ENCODE peak calls at places on chromosome 14, in ten cellular contexts. O is HEK293T, Z is cerebellum, U is A172, C is heart left ventricle, A is NB4, B is psoas muscle, R is NCI-H2171 treated with DMSO at 0.1 percent for 48 hours, T is Calu3, N is AG10803. I is an unnamed sample.

GRCh38 chr14:99512110-99512449 is 30.9 kb downstream of the CCNK start:
- DNase-seq in O (no peak), Z (no peak), U (no peak), C (no peak), A (no peak), B (no peak), R (no peak), T (no peak), N (no peak), I (no peak)

GRCh38 chr14:104546591-104547309 is 32.8 kb upstream of the C14orf180 start:
- DNase-seq in O (no peak), Z (no peak), U (no peak), C (peak; percentile 15), A (no peak), B (no peak), R (peak; percentile 4), T (no peak), N (no peak), I (no peak)

GRCh38 chr14:60756847-60757246 is 22.3 kb downstream of the MNAT1 start:
- DNase-seq in O (no peak), Z (no peak), U (no peak), C (no peak), A (no peak), B (no peak), R (no peak), T (no peak), N (peak; percentile 27), I (no peak)

GRCh38 chr14:102138935-102139247 is 806 bp upstream of the WDR20 start:
- DNase-seq in O (no peak), Z (no peak), U (no peak), C (no peak), A (no peak), B (no peak), R (no peak), T (no peak), N (no peak), I (no peak)

GRCh38 chr14:31362746-31363145 is 57.6 kb downstream of the HEATR5A start:
- DNase-seq in O (no peak), Z (no peak), U (no peak), C (no peak), A (no peak), B (no peak), R (no peak), T (no peak), N (no peak), I (no peak)

GRCh38 chr14:30317729-30318128 is 241.2 kb upstream of the G2E3 start:
- DNase-seq in O (no peak), Z (no peak), U (no peak), C (no peak), A (no peak), B (no peak), R (no peak), T (no peak), N (no peak), I (no peak)

GRCh38 chr14:75875958-75876357 is 105.8 kb downstream of the TGFB3 start:
- DNase-seq in O (no peak), Z (no peak), U (no peak), C (no peak), A (peak; percentile 14), B (no peak), R (no peak), T (no peak), N (no peak), I (no peak)

GRCh38 chr14:23694085-23694975 is 58.2 kb downstream of the DHRS2 start:
- DNase-seq in O (no peak), Z (no peak), U (no peak), C (no peak), A (peak; percentile 65), B (no peak), R (peak; percentile 45), T (peak; percentile 54), N (peak; percentile 82), I (peak; percentile 77)

GRCh38 chr14:34650786-34651584 is 21.0 kb upstream of the SNX6 start:
- DNase-seq in O (no peak), Z (no peak), U (peak; percentile 93), C (no peak), A (no peak), B (peak; percentile 20), R (no peak), T (peak; percentile 54), N (peak; percentile 100), I (peak; percentile 43)

GRCh38 chr14:69048456-69048855 is 69.4 kb upstream of the ACTN1 start:
- DNase-seq in O (no peak), Z (no peak), U (no peak), C (no peak), A (no peak), B (no peak), R (peak; percentile 49), T (peak; percentile 53), N (no peak), I (no peak)

GRCh38 chr14:90545431-90545830 is 148.6 kb downstream of the CALM1 start:
- DNase-seq in O (no peak), Z (no peak), U (no peak), C (no peak), A (no peak), B (no peak), R (no peak), T (no peak), N (no peak), I (no peak)

GRCh38 chr14:38743941-38744611 is 359.0 kb downstream of the SEC23A start:
- DNase-seq in O (no peak), Z (no peak), U (no peak), C (no peak), A (no peak), B (no peak), R (no peak), T (no peak), N (no peak), I (no peak)

GRCh38 chr14:22152901-22153300 is 436.1 kb downstream of the DAD1 start:
- DNase-seq in O (no peak), Z (no peak), U (no peak), C (no peak), A (no peak), B (no peak), R (no peak), T (no peak), N (no peak), I (no peak)

GRCh38 chr14:55136868-55137785 is 8.1 kb downstream of the LGALS3 start:
- DNase-seq in O (no peak), Z (peak; percentile 14), U (no peak), C (peak; percentile 93), A (no peak), B (peak; percentile 63), R (no peak), T (peak; percentile 38), N (peak; percentile 83), I (no peak)

GRCh38 chr14:32417956-32418552 is 89.0 kb downstream of the AKAP6 start:
- DNase-seq in O (no peak), Z (no peak), U (peak; percentile 83), C (peak; percentile 62), A (no peak), B (no peak), R (peak; percentile 43), T (peak; percentile 70), N (peak; percentile 64), I (peak; percentile 83)

GRCh38 chr14:89908712-89909450 is 45.6 kb downstream of the EFCAB11 start:
- DNase-seq in O (no peak), Z (no peak), U (no peak), C (no peak), A (no peak), B (no peak), R (peak; percentile 68), T (no peak), N (no peak), I (no peak)

GRCh38 chr14:29643415-29644206 is 284.0 kb downstream of the PRKD1 start:
- DNase-seq in O (no peak), Z (no peak), U (no peak), C (no peak), A (no peak), B (no peak), R (peak; percentile 29), T (no peak), N (peak; percentile 40), I (no peak)